ENCODE peak calls at places on chromosomes 2 and 18, in eight cellular contexts. W is neuronal stem cell, X is astrocyte, V is MM.1S, J is neural progenitor cell, R is A549, P is PC-3, H is hepatocyte. A is an unnamed sample.

GRCh38 chr2:232447638-232448472 is 8.1 kb upstream of the ALPI start:
- DNase-seq in V (no peak), H (no peak), R (no peak), J (no peak), P (no peak), W (no peak), X (no peak), A (no peak)

GRCh38 chr18:79105455-79105854 is 36.3 kb downstream of the ATP9B start:
- DNase-seq in X (no peak), H (no peak), R (no peak), J (no peak), V (no peak), P (no peak), W (no peak), A (no peak)

GRCh38 chr2:43880471-43880870 is 41.7 kb downstream of the ABCG8 start:
- DNase-seq in X (no peak), H (no peak), W (no peak), V (no peak), J (no peak), P (no peak), R (no peak), A (no peak)

GRCh38 chr2:179393481-179393880 is 128.8 kb upstream of the SESTD1 start:
- DNase-seq in H (no peak), W (no peak), J (no peak), R (no peak), P (no peak), V (no peak), X (peak), A (no peak)

GRCh38 chr2:64989982-64990614 is 899 bp downstream of the SLC1A4 start:
- DNase-seq in R (no peak), J (peak), H (no peak), W (no peak), P (no peak), V (peak), X (no peak), A (peak)

GRCh38 chr18:68083131-68083530 is 566.6 kb upstream of the DSEL start:
- DNase-seq in H (no peak), X (peak), R (no peak), P (no peak), W (no peak), V (no peak), J (no peak), A (no peak)

GRCh38 chr18:10142496-10143160 is 228.8 kb downstream of the VAPA start:
- DNase-seq in J (no peak), R (peak), X (peak), H (no peak), V (peak), W (no peak), P (peak), A (no peak)

GRCh38 chr2:231685349-231686191 is 22.8 kb upstream of the PTMA start:
- DNase-seq in R (no peak), J (peak), P (no peak), W (no peak), V (no peak), X (no peak), H (no peak), A (peak)

GRCh38 chr2:118856978-118857676 is 9.7 kb upstream of the EN1 start:
- DNase-seq in V (no peak), H (no peak), P (no peak), X (no peak), R (no peak), W (peak), J (peak), A (no peak)

GRCh38 chr2:197708331-197708730 is 3.2 kb downstream of the MARS2 start:
- DNase-seq in J (no peak), W (no peak), V (no peak), H (peak), X (peak), R (no peak), P (peak), A (no peak)

GRCh38 chr2:120224256-120224655 is 1.1 kb upstream of the TMEM185B start:
- DNase-seq in P (no peak), R (no peak), W (no peak), J (no peak), X (no peak), V (no peak), H (no peak), A (no peak)

GRCh38 chr2:223467194-223467593 is 135.0 kb downstream of the SCG2 start:
- DNase-seq in P (peak), W (no peak), H (no peak), R (no peak), X (no peak), J (no peak), V (no peak), A (no peak)

GRCh38 chr2:46487667-46488333 is 8.4 kb downstream of the TMEM247 start:
- DNase-seq in H (no peak), W (no peak), X (peak), J (no peak), P (peak), V (no peak), R (no peak), A (no peak)

DNA sequence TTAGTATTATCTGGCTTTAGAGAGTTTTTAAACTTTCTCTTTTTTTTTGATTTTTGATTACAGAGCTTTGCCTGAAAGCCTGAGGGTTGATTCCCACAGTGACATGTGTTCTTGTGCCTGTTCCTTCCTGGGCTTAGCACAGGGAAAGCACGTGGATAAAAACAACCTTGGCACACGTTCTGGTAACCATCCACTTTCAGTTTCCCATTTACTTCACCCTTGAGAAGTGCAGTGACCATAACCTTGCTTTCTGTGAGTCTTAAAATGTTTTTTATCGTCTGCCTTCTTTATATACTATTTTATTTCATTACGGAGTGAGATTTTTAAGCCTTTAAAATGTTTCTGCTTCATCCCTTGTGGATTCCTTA is 11.5 kb downstream of the CD226 start:
- DNase-seq in P (no peak), H (no peak), J (no peak), R (no peak), V (no peak), X (no peak), W (no peak), A (no peak)
- H3K4me2 ChIP-seq in P (no peak), H (no peak), J (no peak), R (no peak), V (no peak), X (no peak), W (no peak), A (no peak)

DNA sequence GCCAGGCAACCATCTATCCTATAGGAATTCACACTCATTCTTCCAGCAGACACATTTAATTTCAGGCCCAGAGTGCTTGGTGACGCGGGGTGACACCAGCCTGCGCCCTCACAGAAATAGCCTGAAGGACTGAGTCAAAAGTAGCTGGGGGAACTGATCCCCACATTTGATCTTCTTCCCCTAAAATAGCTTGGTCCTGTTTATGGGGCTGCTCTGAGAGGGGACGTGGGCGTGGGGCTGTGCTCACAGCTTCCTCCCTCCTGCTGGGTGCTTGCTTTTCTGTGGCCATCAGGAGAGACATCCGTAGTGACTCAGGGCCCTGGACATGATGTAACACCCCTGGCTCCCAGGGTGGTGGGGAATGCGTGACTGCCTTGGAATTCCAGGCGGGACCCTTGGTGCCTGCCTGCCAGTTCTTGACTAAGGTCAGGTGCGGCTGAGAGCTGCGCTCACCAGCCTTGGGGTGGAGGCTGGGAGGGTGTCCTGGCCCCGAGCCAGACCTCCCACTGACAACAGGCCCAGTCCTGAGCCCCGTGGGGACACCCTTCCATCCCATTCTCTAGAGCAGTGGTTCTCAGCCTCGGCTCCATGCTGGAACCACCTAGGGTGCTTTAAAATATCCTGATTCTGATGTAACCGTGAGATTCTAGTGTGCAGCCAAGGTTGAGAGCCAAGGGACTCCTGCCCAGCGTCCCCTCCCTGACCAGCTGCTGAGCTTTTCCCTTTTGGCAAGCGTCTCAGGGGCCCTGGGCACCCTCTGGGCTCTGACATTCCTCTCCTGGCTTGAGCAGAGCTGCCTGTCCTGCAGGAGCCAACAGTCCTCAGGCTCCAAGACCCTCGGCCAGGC is 47.4 kb upstream of the SMAD7 start:
- DNase-seq in W (no peak), V (no peak), H (peak), X (peak), R (peak), J (peak), P (peak), A (no peak)
- H3K27ac ChIP-seq in W (no peak), V (no peak), H (peak), X (peak), R (peak), J (no peak), P (peak), A (no peak)

DNA sequence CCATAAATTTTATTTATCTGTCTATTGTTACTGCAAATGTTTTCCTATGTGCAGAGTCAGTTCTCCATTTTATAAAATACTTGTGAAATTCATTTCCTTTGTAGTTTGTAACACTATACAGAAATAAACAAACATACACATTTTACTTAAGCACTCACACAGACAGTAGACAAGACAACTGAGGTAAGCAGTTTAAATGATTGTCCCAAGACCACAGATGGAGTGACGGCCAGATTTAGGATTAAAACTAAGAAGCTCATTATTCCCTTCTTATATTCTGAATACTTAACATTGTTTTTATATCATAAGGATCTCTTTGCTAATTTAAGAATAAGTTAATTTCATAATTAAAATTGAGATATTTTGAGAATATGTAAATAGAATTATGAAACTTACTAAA is 100.9 kb downstream of the BAZ2B start:
- DNase-seq in V (peak), J (no peak), W (no peak), R (no peak), P (no peak), H (no peak), X (no peak), A (no peak)
- H3K4me3 ChIP-seq in V (peak), J (no peak), W (no peak), R (no peak), P (peak), H (peak), X (no peak), A (peak)

DNA sequence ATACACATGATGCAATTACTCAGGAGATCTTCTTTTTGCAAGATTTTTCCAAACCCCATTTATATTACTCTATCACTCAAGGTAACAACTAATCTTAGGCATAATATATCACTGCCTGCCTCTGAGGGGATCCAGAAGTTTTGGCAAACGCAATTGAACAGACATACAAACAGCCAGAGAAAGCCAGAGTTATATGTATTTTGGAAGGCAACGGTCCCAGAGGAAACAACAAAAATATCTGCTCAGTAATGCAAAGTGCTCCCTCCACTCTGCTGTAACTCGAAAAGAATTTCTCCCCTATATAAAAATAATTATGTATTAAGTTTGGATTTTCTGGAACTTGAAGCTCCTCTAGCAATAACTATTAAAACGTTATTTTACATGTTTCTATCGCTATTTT is 3.9 kb upstream of the GKN1 start:
- DNase-seq in R (no peak), H (no peak), X (no peak), P (no peak), J (no peak), W (no peak), V (no peak), A (no peak)
- H3K4me2 ChIP-seq in R (peak), H (no peak), X (no peak), P (peak), J (no peak), W (no peak), V (no peak), A (no peak)

GRCh38 chr2:69459936-69460335 is 22.7 kb upstream of the NFU1 start:
- DNase-seq in R (no peak), J (no peak), V (no peak), P (no peak), H (no peak), W (no peak), X (no peak), A (no peak)
- H3K27ac ChIP-seq in R (no peak), J (no peak), V (no peak), P (no peak), H (no peak), W (no peak), X (no peak), A (no peak)